ENCODE peak calls at places on chromosomes 3 and 15, in five cellular contexts. E is mucosa of gallbladder, C is stomach, M is NCI-H460, A is hypothalamus. R is an unnamed sample.
A peak's percentile ranks its signal among the peaks of the same experiment; 100 is the strongest.

GRCh38 chr3:94928921-94929320 is 866.1 kb downstream of the NSUN3 start:
- DNase-seq in E (no peak), C (no peak), M (peak; percentile 86), A (no peak), R (no peak)

GRCh38 chr3:183626877-183627594 is 8.4 kb upstream of the KLHL24 start:
- DNase-seq in E (no peak), C (no peak), M (no peak), A (no peak), R (no peak)

GRCh38 chr15:89441295-89441762 is 55.1 kb downstream of the RHCG start:
- DNase-seq in E (no peak), C (no peak), M (no peak), A (no peak), R (no peak)

GRCh38 chr3:39905788-39906187 is 96.4 kb downstream of the MYRIP start:
- DNase-seq in E (no peak), C (no peak), M (no peak), A (no peak), R (no peak)

GRCh38 chr15:70775160-70775559 is 11.8 kb upstream of the UACA start:
- DNase-seq in E (no peak), C (no peak), M (no peak), A (no peak), R (no peak)

GRCh38 chr15:64740361-64741170 is 34.8 kb downstream of the RBPMS2 start:
- DNase-seq in E (peak; percentile 52), C (no peak), M (peak; percentile 14), A (no peak), R (no peak)

GRCh38 chr3:137761099-137761562 is 3.0 kb upstream of the SOX14 start:
- DNase-seq in E (no peak), C (no peak), M (no peak), A (no peak), R (no peak)

GRCh38 chr15:65869954-65870871 is 922 bp downstream of the RAB11A start:
- DNase-seq in E (peak; percentile 69), C (peak; percentile 74), M (no peak), A (peak; percentile 38), R (no peak)

GRCh38 chr3:171556133-171556532 is 95.9 kb upstream of the TNIK start:
- DNase-seq in E (no peak), C (no peak), M (no peak), A (no peak), R (no peak)

GRCh38 chr3:143775401-143775970 is 72.8 kb downstream of the SLC9A9 start:
- DNase-seq in E (no peak), C (no peak), M (peak; percentile 9), A (no peak), R (no peak)

GRCh38 chr3:177596822-177597271 is 399.6 kb upstream of the TBL1XR1 start:
- DNase-seq in E (no peak), C (no peak), M (no peak), A (no peak), R (no peak)

GRCh38 chr3:30232142-30232541 is 374.3 kb upstream of the TGFBR2 start:
- DNase-seq in E (peak; percentile 20), C (no peak), M (no peak), A (no peak), R (peak; percentile 87)

GRCh38 chr15:62301993-62302665 is 137.0 kb upstream of the C2CD4B start:
- DNase-seq in E (no peak), C (no peak), M (no peak), A (no peak), R (no peak)

GRCh38 chr3:12662593-12663310 is 1.2 kb downstream of the RAF1 start:
- DNase-seq in E (no peak), C (peak; percentile 48), M (no peak), A (peak; percentile 22), R (no peak)

GRCh38 chr3:184453296-184453695 is 73.4 kb downstream of the CHRD start:
- DNase-seq in E (no peak), C (no peak), M (no peak), A (no peak), R (no peak)

GRCh38 chr15:43225201-43225949 is 4.6 kb upstream of the EPB42 start:
- DNase-seq in E (peak; percentile 54), C (no peak), M (peak; percentile 53), A (no peak), R (no peak)